ENCODE peak calls at places on chromosome 1, in four cellular contexts. C, L, F and U are unnamed samples.

GRCh38 chr1:16012590-16013219 is 5.1 kb downstream of the HSPB7 start:
- DNase-seq in C (peak), L (peak), F (peak), U (no peak)

GRCh38 chr1:169427081-169427611 is at the start of gene CCDC181:
- DNase-seq in C (peak), L (peak), F (peak), U (no peak)

GRCh38 chr1:106937104-106937503 is 119.4 kb upstream of the PRMT6 start:
- DNase-seq in C (no peak), L (no peak), F (peak), U (no peak)

GRCh38 chr1:19163261-19163660 is 46.8 kb downstream of the UBR4 start:
- DNase-seq in C (no peak), L (no peak), F (peak), U (no peak)

GRCh38 chr1:174112489-174113162 is 46.7 kb upstream of the RABGAP1L start:
- DNase-seq in C (no peak), L (no peak), F (no peak), U (no peak)

GRCh38 chr1:238892612-238893011 is 493.8 kb upstream of the CHRM3 start:
- DNase-seq in C (no peak), L (no peak), F (peak), U (no peak)

GRCh38 chr1:19655718-19656080 is 9.0 kb upstream of the HTR6 start:
- DNase-seq in C (no peak), L (no peak), F (no peak), U (no peak)

GRCh38 chr1:89883030-89883379 is 62.2 kb downstream of the LRRC8D start:
- DNase-seq in C (no peak), L (no peak), F (no peak), U (no peak)

GRCh38 chr1:157115851-157116734 is 16.5 kb upstream of the ETV3L start:
- DNase-seq in C (no peak), L (no peak), F (no peak), U (no peak)

GRCh38 chr1:162023181-162023546 is 505 bp downstream of the OLFML2B start:
- DNase-seq in C (no peak), L (no peak), F (no peak), U (no peak)
- H3K27ac ChIP-seq in C (peak), L (no peak), F (peak), U (no peak)

GRCh38 chr1:165912638-165913037 is 85.2 kb downstream of the UCK2 start:
- DNase-seq in C (no peak), L (no peak), F (no peak), U (no peak)
- H3K27ac ChIP-seq in C (no peak), L (no peak), F (no peak), U (no peak)

GRCh38 chr1:3105167-3105863 is 36.3 kb downstream of the PRDM16 start:
- DNase-seq in C (no peak), L (no peak), F (peak), U (no peak)
- H3K27ac ChIP-seq in C (no peak), L (no peak), F (no peak), U (no peak)

DNA sequence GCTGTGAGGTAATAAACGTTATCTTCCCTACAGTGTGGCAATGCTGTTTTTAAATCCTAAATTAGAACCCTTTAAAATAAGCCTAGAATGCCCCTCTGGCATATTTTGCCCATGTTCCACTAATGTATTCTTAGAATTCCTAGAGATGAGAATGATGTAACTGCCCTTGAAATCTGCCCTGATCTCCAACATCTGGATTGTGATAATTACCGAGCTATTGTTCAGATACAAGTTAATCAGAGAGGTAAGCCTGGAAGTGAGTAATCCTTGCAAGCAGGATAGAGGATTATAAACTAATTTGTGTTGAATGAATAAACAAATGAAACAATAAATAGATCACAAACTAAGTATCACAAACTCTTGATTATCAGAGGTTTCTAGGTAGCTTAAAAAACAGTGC is 107.8 kb upstream of the DMRTA2 start:
- DNase-seq in C (no peak), L (no peak), F (no peak), U (no peak)
- H3K27ac ChIP-seq in C (no peak), L (no peak), F (no peak), U (no peak)